ENCODE peak calls at places on chromosome 22, in ten cellular contexts. V, N, G, Y, C, D, I, W, Z and A are unnamed samples.

GRCh38 chr22:29861672-29862297 is 21.2 kb upstream of the MTMR3 start:
- DNase-seq in V (no peak), N (no peak), G (no peak), Y (no peak), C (no peak), D (no peak), I (no peak), W (no peak), Z (no peak), A (no peak)

GRCh38 chr22:50310949-50311444 is 3.6 kb upstream of the PLXNB2 start:
- DNase-seq in V (no peak), N (no peak), G (no peak), Y (no peak), C (no peak), D (no peak), I (peak; percentile 28), W (no peak), Z (no peak), A (no peak)

GRCh38 chr22:41474878-41475451 is 6.0 kb downstream of the ACO2 start:
- DNase-seq in V (no peak), N (no peak), G (no peak), Y (no peak), C (no peak), D (no peak), I (no peak), W (no peak), Z (no peak), A (no peak)

GRCh38 chr22:50216684-50217520 is 16.1 kb downstream of the SELENOO start:
- DNase-seq in V (no peak), N (no peak), G (no peak), Y (no peak), C (no peak), D (no peak), I (no peak), W (no peak), Z (no peak), A (no peak)

GRCh38 chr22:40928657-40929056 is 22.5 kb upstream of the RBX1 start:
- DNase-seq in V (no peak), N (no peak), G (no peak), Y (no peak), C (no peak), D (peak; percentile 42), I (no peak), W (no peak), Z (no peak), A (no peak)

GRCh38 chr22:49487950-49488349 is 339.7 kb downstream of the BRD1 start:
- DNase-seq in V (no peak), N (no peak), G (no peak), Y (no peak), C (no peak), D (no peak), I (no peak), W (no peak), Z (no peak), A (no peak)

GRCh38 chr22:30371981-30372380 is 15.2 kb downstream of the CCDC157 start:
- DNase-seq in V (no peak), N (no peak), G (no peak), Y (no peak), C (no peak), D (no peak), I (no peak), W (no peak), Z (peak; percentile 32), A (no peak)

GRCh38 chr22:43202756-43203155 is 15.8 kb upstream of the TTLL12 start:
- DNase-seq in V (no peak), N (no peak), G (no peak), Y (peak; percentile 21), C (no peak), D (no peak), I (no peak), W (no peak), Z (no peak), A (no peak)

GRCh38 chr22:30602049-30602448 is 4.9 kb upstream of the TCN2 start:
- DNase-seq in V (no peak), N (peak; percentile 41), G (no peak), Y (no peak), C (no peak), D (peak; percentile 52), I (no peak), W (no peak), Z (peak; percentile 78), A (no peak)

GRCh38 chr22:38412435-38413084 is 42.4 kb downstream of the KCNJ4 start:
- DNase-seq in V (no peak), N (no peak), G (no peak), Y (no peak), C (peak; percentile 40), D (no peak), I (no peak), W (peak; percentile 55), Z (peak; percentile 66), A (peak; percentile 41)

GRCh38 chr22:21866821-21867527 is 471 bp downstream of the MAPK1 start:
- DNase-seq in V (no peak), N (no peak), G (peak; percentile 35), Y (no peak), C (peak; percentile 34), D (no peak), I (no peak), W (peak; percentile 50), Z (peak; percentile 44), A (no peak)

GRCh38 chr22:36177160-36177559 is 16.6 kb upstream of the APOL3 start:
- DNase-seq in V (no peak), N (no peak), G (no peak), Y (no peak), C (no peak), D (no peak), I (no peak), W (no peak), Z (no peak), A (no peak)

GRCh38 chr22:40404251-40405177 is 34.1 kb downstream of the SGSM3 start:
- DNase-seq in V (no peak), N (no peak), G (no peak), Y (no peak), C (no peak), D (no peak), I (no peak), W (no peak), Z (no peak), A (peak; percentile 55)

GRCh38 chr22:40024201-40025061 is 29.7 kb downstream of the FAM83F start:
- DNase-seq in V (no peak), N (peak; percentile 35), G (peak; percentile 82), Y (peak; percentile 61), C (peak; percentile 70), D (peak; percentile 72), I (peak; percentile 50), W (peak; percentile 78), Z (peak; percentile 93), A (no peak)

GRCh38 chr22:36375071-36375980 is 12.4 kb downstream of the MYH9 start:
- DNase-seq in V (no peak), N (no peak), G (no peak), Y (no peak), C (no peak), D (no peak), I (peak; percentile 80), W (no peak), Z (no peak), A (no peak)

GRCh38 chr22:48567213-48567975 is 1260.3 kb downstream of the BRD1 start:
- DNase-seq in V (no peak), N (no peak), G (no peak), Y (peak; percentile 22), C (no peak), D (no peak), I (no peak), W (no peak), Z (no peak), A (no peak)

GRCh38 chr22:23817146-23817545 is 21.7 kb downstream of the DERL3 start:
- DNase-seq in V (no peak), N (no peak), G (no peak), Y (no peak), C (no peak), D (no peak), I (no peak), W (no peak), Z (no peak), A (no peak)
- H3K4me3 ChIP-seq in V (no peak overlapping the region), N (no peak overlapping the region), G (no peak overlapping the region), Y (no peak overlapping the region), C (no peak overlapping the region), D (no peak overlapping the region), I (no peak overlapping the region), W (no peak overlapping the region), Z (no peak overlapping the region), A (no peak overlapping the region)

DNA sequence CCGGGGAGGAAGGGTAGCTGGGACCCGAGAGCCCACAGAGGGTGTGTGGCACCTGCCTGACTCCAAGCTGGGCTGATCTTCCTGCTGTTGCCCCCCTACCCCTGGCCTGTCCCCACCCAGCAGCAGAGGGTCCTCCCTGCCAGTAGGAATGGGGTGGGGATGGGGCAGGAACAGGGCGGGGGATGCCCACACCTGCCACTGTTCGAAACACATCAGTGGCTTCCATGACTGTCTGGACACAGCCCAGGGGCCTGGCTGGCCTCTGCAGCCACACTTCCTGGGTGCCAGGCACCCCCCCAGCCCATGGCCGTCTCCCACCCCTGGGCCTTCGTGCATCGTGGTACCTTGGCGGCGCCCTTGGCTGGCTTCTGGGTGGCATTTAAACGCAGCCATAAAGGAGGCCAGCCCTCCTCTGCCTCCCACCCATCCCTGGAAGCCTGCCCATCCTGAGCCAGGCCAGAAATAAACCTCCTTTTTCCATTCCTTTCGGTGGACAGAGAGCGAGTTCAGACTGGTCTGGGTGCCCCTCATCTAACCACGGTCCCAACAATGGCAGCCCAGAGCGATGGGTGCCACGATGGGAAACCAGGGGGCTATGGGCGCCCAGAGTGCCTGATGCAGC is 745 bp upstream of the SHISAL1 start:
- DNase-seq in V (no peak), N (no peak), G (no peak), Y (no peak), C (no peak), D (no peak), I (no peak), W (no peak), Z (no peak), A (no peak)
- H3K4me1 ChIP-seq in V (peaks cover 46% of the 10 kb centered on the region), N (peaks cover 21% of the 10 kb centered on the region), G (peaks cover 11% of the 10 kb centered on the region), Y (no peaks in the 10 kb centered on the region), C (no peaks in the 10 kb centered on the region), D (no peaks in the 10 kb centered on the region), I (peaks cover 5% of the 10 kb centered on the region), W (peaks cover 32% of the 10 kb centered on the region), Z (no peaks in the 10 kb centered on the region), A (peaks cover 16% of the 10 kb centered on the region)

GRCh38 chr22:33082221-33082620 is 24.0 kb upstream of the SYN3 start:
- DNase-seq in V (no peak), N (no peak), G (no peak), Y (no peak), C (no peak), D (no peak), I (no peak), W (no peak), Z (no peak), A (no peak)

GRCh38 chr22:33088418-33088817 is 30.2 kb upstream of the SYN3 start:
- DNase-seq in V (no peak), N (no peak), G (no peak), Y (no peak), C (no peak), D (no peak), I (no peak), W (no peak), Z (no peak), A (no peak)

GRCh38 chr22:33083212-33083611 is 25.0 kb upstream of the SYN3 start:
- DNase-seq in V (no peak), N (no peak), G (no peak), Y (no peak), C (no peak), D (no peak), I (no peak), W (no peak), Z (peak; percentile 36), A (no peak)
- TF ChIP-seq CTCF in V (peak; percentile 22), N (peak; percentile 46), G (no peak), Y (no peak), C (no peak), D (no peak), I (no peak), W (no peak), Z (peak; percentile 41), A (peak; percentile 31)

GRCh38 chr22:18048041-18048440 is 23.7 kb upstream of the MICAL3 start:
- DNase-seq in V (no peak), N (no peak), G (no peak), Y (no peak), C (no peak), D (no peak), I (no peak), W (no peak), Z (no peak), A (no peak)
- H3K4me3 ChIP-seq in V (peak overlapping the region; percentile 40), N (no peak overlapping the region), G (no peak overlapping the region), Y (no peak overlapping the region), C (no peak overlapping the region), D (no peak overlapping the region), I (no peak overlapping the region), W (no peak overlapping the region), Z (no peak overlapping the region), A (no peak overlapping the region)